ENCODE peak calls at places on chromosomes 5 and 9, in nine cellular contexts. One of them, this sample, is unnamed.

GRCh38 chr9:121776009-121776738 is 124.7 kb downstream of the DAB2IP start:
- DNase-seq in GM23248: no peak
- DNase-seq in activated CD8-positive, alpha-beta memory T cell treated with anti-CD3 and anti-CD28 coated beads, Interleukin-2, amount 50 U/mL, for 4 hours: no peak
- DNase-seq in cardiac septum: peak; percentile 75
- DNase-seq in right atrium auricular region: no peak
- DNase-seq in AG10803: no peak
- DNase-seq in bronchial epithelial cell: no peak
- DNase-seq in left lung: peak; percentile 24
- DNase-seq in amniotic epithelial cell: no peak
- DNase-seq in this sample: no peak

GRCh38 chr9:112754578-112754977 is 4.0 kb downstream of the SNX30 start:
- DNase-seq in GM23248: peak; percentile 76
- DNase-seq in activated CD8-positive, alpha-beta memory T cell treated with anti-CD3 and anti-CD28 coated beads, Interleukin-2, amount 50 U/mL, for 4 hours: no peak
- DNase-seq in cardiac septum: no peak
- DNase-seq in right atrium auricular region: no peak
- DNase-seq in AG10803: peak; percentile 64
- DNase-seq in bronchial epithelial cell: peak; percentile 71
- DNase-seq in left lung: no peak
- DNase-seq in amniotic epithelial cell: no peak
- DNase-seq in this sample: no peak

GRCh38 chr9:97563458-97564135 is 62.1 kb downstream of the TMOD1 start:
- DNase-seq in GM23248: no peak
- DNase-seq in activated CD8-positive, alpha-beta memory T cell treated with anti-CD3 and anti-CD28 coated beads, Interleukin-2, amount 50 U/mL, for 4 hours: no peak
- DNase-seq in cardiac septum: no peak
- DNase-seq in right atrium auricular region: peak; percentile 54
- DNase-seq in AG10803: no peak
- DNase-seq in bronchial epithelial cell: no peak
- DNase-seq in left lung: no peak
- DNase-seq in amniotic epithelial cell: no peak
- DNase-seq in this sample: no peak

GRCh38 chr9:22214021-22214420 is 204.9 kb upstream of the CDKN2B start:
- DNase-seq in GM23248: peak; percentile 47
- DNase-seq in activated CD8-positive, alpha-beta memory T cell treated with anti-CD3 and anti-CD28 coated beads, Interleukin-2, amount 50 U/mL, for 4 hours: no peak
- DNase-seq in cardiac septum: no peak
- DNase-seq in right atrium auricular region: no peak
- DNase-seq in AG10803: peak; percentile 24
- DNase-seq in bronchial epithelial cell: no peak
- DNase-seq in left lung: no peak
- DNase-seq in amniotic epithelial cell: peak; percentile 34
- DNase-seq in this sample: no peak

GRCh38 chr5:58887721-58888409 is 305.0 kb downstream of the RAB3C start:
- DNase-seq in GM23248: peak; percentile 5
- DNase-seq in activated CD8-positive, alpha-beta memory T cell treated with anti-CD3 and anti-CD28 coated beads, Interleukin-2, amount 50 U/mL, for 4 hours: no peak
- DNase-seq in cardiac septum: no peak
- DNase-seq in right atrium auricular region: peak; percentile 89
- DNase-seq in AG10803: no peak
- DNase-seq in bronchial epithelial cell: no peak
- DNase-seq in left lung: peak; percentile 58
- DNase-seq in amniotic epithelial cell: peak; percentile 44
- DNase-seq in this sample: no peak

GRCh38 chr9:121876658-121877271 is 216.3 kb downstream of the TTLL11 start:
- DNase-seq in GM23248: peak; percentile 95
- DNase-seq in activated CD8-positive, alpha-beta memory T cell treated with anti-CD3 and anti-CD28 coated beads, Interleukin-2, amount 50 U/mL, for 4 hours: no peak
- DNase-seq in cardiac septum: no peak
- DNase-seq in right atrium auricular region: no peak
- DNase-seq in AG10803: peak; percentile 68
- DNase-seq in bronchial epithelial cell: peak; percentile 22
- DNase-seq in left lung: no peak
- DNase-seq in amniotic epithelial cell: peak; percentile 79
- DNase-seq in this sample: no peak

GRCh38 chr5:107555425-107556090 is 115.2 kb downstream of the EFNA5 start:
- DNase-seq in GM23248: peak; percentile 27
- DNase-seq in activated CD8-positive, alpha-beta memory T cell treated with anti-CD3 and anti-CD28 coated beads, Interleukin-2, amount 50 U/mL, for 4 hours: no peak
- DNase-seq in cardiac septum: no peak
- DNase-seq in right atrium auricular region: no peak
- DNase-seq in AG10803: peak; percentile 27
- DNase-seq in bronchial epithelial cell: no peak
- DNase-seq in left lung: no peak
- DNase-seq in amniotic epithelial cell: no peak
- DNase-seq in this sample: no peak

GRCh38 chr9:37187713-37188439 is 67.5 kb downstream of the ZCCHC7 start:
- DNase-seq in GM23248: peak; percentile 48
- DNase-seq in activated CD8-positive, alpha-beta memory T cell treated with anti-CD3 and anti-CD28 coated beads, Interleukin-2, amount 50 U/mL, for 4 hours: no peak
- DNase-seq in cardiac septum: no peak
- DNase-seq in right atrium auricular region: no peak
- DNase-seq in AG10803: no peak
- DNase-seq in bronchial epithelial cell: no peak
- DNase-seq in left lung: no peak
- DNase-seq in amniotic epithelial cell: no peak
- DNase-seq in this sample: no peak

GRCh38 chr5:57784106-57784505 is 301.5 kb upstream of the ACTBL2 start:
- DNase-seq in GM23248: peak; percentile 51
- DNase-seq in activated CD8-positive, alpha-beta memory T cell treated with anti-CD3 and anti-CD28 coated beads, Interleukin-2, amount 50 U/mL, for 4 hours: no peak
- DNase-seq in cardiac septum: no peak
- DNase-seq in right atrium auricular region: no peak
- DNase-seq in AG10803: peak; percentile 70
- DNase-seq in bronchial epithelial cell: peak; percentile 80
- DNase-seq in left lung: no peak
- DNase-seq in amniotic epithelial cell: peak; percentile 13
- DNase-seq in this sample: no peak

GRCh38 chr5:137733922-137734695 is 1.8 kb downstream of the KLHL3 start:
- DNase-seq in GM23248: peak; percentile 38
- DNase-seq in activated CD8-positive, alpha-beta memory T cell treated with anti-CD3 and anti-CD28 coated beads, Interleukin-2, amount 50 U/mL, for 4 hours: no peak
- DNase-seq in cardiac septum: no peak
- DNase-seq in right atrium auricular region: no peak
- DNase-seq in AG10803: peak; percentile 2
- DNase-seq in bronchial epithelial cell: peak; percentile 27
- DNase-seq in left lung: no peak
- DNase-seq in amniotic epithelial cell: no peak
- DNase-seq in this sample: no peak

GRCh38 chr9:13942695-13943094 is 371.2 kb downstream of the NFIB start:
- DNase-seq in GM23248: peak; percentile 96
- DNase-seq in activated CD8-positive, alpha-beta memory T cell treated with anti-CD3 and anti-CD28 coated beads, Interleukin-2, amount 50 U/mL, for 4 hours: no peak
- DNase-seq in cardiac septum: no peak
- DNase-seq in right atrium auricular region: no peak
- DNase-seq in AG10803: peak; percentile 89
- DNase-seq in bronchial epithelial cell: peak; percentile 100
- DNase-seq in left lung: no peak
- DNase-seq in amniotic epithelial cell: peak; percentile 99
- DNase-seq in this sample: peak; percentile 37

GRCh38 chr5:150278916-150279315 is 10.7 kb downstream of the CAMK2A start:
- DNase-seq in GM23248: peak; percentile 94
- DNase-seq in activated CD8-positive, alpha-beta memory T cell treated with anti-CD3 and anti-CD28 coated beads, Interleukin-2, amount 50 U/mL, for 4 hours: no peak
- DNase-seq in cardiac septum: no peak
- DNase-seq in right atrium auricular region: no peak
- DNase-seq in AG10803: peak; percentile 92
- DNase-seq in bronchial epithelial cell: no peak
- DNase-seq in left lung: no peak
- DNase-seq in amniotic epithelial cell: peak; percentile 91
- DNase-seq in this sample: no peak

GRCh38 chr9:135075234-135076142 is 12.0 kb upstream of the OLFM1 start:
- DNase-seq in GM23248: peak; percentile 80
- DNase-seq in activated CD8-positive, alpha-beta memory T cell treated with anti-CD3 and anti-CD28 coated beads, Interleukin-2, amount 50 U/mL, for 4 hours: peak; percentile 2
- DNase-seq in cardiac septum: peak; percentile 78
- DNase-seq in right atrium auricular region: no peak
- DNase-seq in AG10803: peak; percentile 50
- DNase-seq in bronchial epithelial cell: no peak
- DNase-seq in left lung: peak; percentile 40
- DNase-seq in amniotic epithelial cell: no peak
- DNase-seq in this sample: peak; percentile 50

GRCh38 chr5:147530801-147531389 is 21.0 kb upstream of the DPYSL3 start:
- DNase-seq in GM23248: peak; percentile 93
- DNase-seq in activated CD8-positive, alpha-beta memory T cell treated with anti-CD3 and anti-CD28 coated beads, Interleukin-2, amount 50 U/mL, for 4 hours: no peak
- DNase-seq in cardiac septum: no peak
- DNase-seq in right atrium auricular region: no peak
- DNase-seq in AG10803: peak; percentile 76
- DNase-seq in bronchial epithelial cell: peak; percentile 96
- DNase-seq in left lung: no peak
- DNase-seq in amniotic epithelial cell: peak; percentile 91
- DNase-seq in this sample: no peak

GRCh38 chr5:157142317-157143126 is at the start of gene MED7:
- DNase-seq in GM23248: peak; percentile 99
- DNase-seq in activated CD8-positive, alpha-beta memory T cell treated with anti-CD3 and anti-CD28 coated beads, Interleukin-2, amount 50 U/mL, for 4 hours: peak; percentile 85
- DNase-seq in cardiac septum: peak; percentile 96
- DNase-seq in right atrium auricular region: peak; percentile 97
- DNase-seq in AG10803: peak; percentile 100
- DNase-seq in bronchial epithelial cell: peak; percentile 98
- DNase-seq in left lung: peak; percentile 96
- DNase-seq in amniotic epithelial cell: peak; percentile 99
- DNase-seq in this sample: peak; percentile 97

GRCh38 chr9:73753171-73753570 is 601.5 kb downstream of the ANXA1 start:
- DNase-seq in GM23248: no peak
- DNase-seq in activated CD8-positive, alpha-beta memory T cell treated with anti-CD3 and anti-CD28 coated beads, Interleukin-2, amount 50 U/mL, for 4 hours: no peak
- DNase-seq in cardiac septum: no peak
- DNase-seq in right atrium auricular region: no peak
- DNase-seq in AG10803: no peak
- DNase-seq in bronchial epithelial cell: peak; percentile 48
- DNase-seq in left lung: no peak
- DNase-seq in amniotic epithelial cell: peak; percentile 42
- DNase-seq in this sample: no peak

GRCh38 chr5:141488591-141489478 is at the start of gene PCDHGC5:
- DNase-seq in GM23248: peak; percentile 88
- DNase-seq in activated CD8-positive, alpha-beta memory T cell treated with anti-CD3 and anti-CD28 coated beads, Interleukin-2, amount 50 U/mL, for 4 hours: no peak
- DNase-seq in cardiac septum: no peak
- DNase-seq in right atrium auricular region: peak; percentile 57
- DNase-seq in AG10803: peak; percentile 76
- DNase-seq in bronchial epithelial cell: peak; percentile 93
- DNase-seq in left lung: peak; percentile 31
- DNase-seq in amniotic epithelial cell: peak; percentile 49
- DNase-seq in this sample: no peak

GRCh38 chr9:2234371-2234893 is 219.3 kb downstream of the SMARCA2 start:
- DNase-seq in GM23248: peak; percentile 63
- DNase-seq in activated CD8-positive, alpha-beta memory T cell treated with anti-CD3 and anti-CD28 coated beads, Interleukin-2, amount 50 U/mL, for 4 hours: no peak
- DNase-seq in cardiac septum: no peak
- DNase-seq in right atrium auricular region: no peak
- DNase-seq in AG10803: peak; percentile 45
- DNase-seq in bronchial epithelial cell: no peak
- DNase-seq in left lung: no peak
- DNase-seq in amniotic epithelial cell: peak; percentile 74
- DNase-seq in this sample: no peak

GRCh38 chr9:132249690-132250089 is 87.8 kb downstream of the NTNG2 start:
- DNase-seq in GM23248: no peak
- DNase-seq in activated CD8-positive, alpha-beta memory T cell treated with anti-CD3 and anti-CD28 coated beads, Interleukin-2, amount 50 U/mL, for 4 hours: no peak
- DNase-seq in cardiac septum: no peak
- DNase-seq in right atrium auricular region: no peak
- DNase-seq in AG10803: no peak
- DNase-seq in bronchial epithelial cell: no peak
- DNase-seq in left lung: no peak
- DNase-seq in amniotic epithelial cell: no peak
- DNase-seq in this sample: no peak

GRCh38 chr5:124738751-124739559 is 7.5 kb downstream of the ZNF608 start:
- DNase-seq in GM23248: no peak
- DNase-seq in activated CD8-positive, alpha-beta memory T cell treated with anti-CD3 and anti-CD28 coated beads, Interleukin-2, amount 50 U/mL, for 4 hours: no peak
- DNase-seq in cardiac septum: no peak
- DNase-seq in right atrium auricular region: no peak
- DNase-seq in AG10803: peak; percentile 33
- DNase-seq in bronchial epithelial cell: no peak
- DNase-seq in left lung: no peak
- DNase-seq in amniotic epithelial cell: no peak
- DNase-seq in this sample: peak; percentile 63

GRCh38 chr9:106885451-106885850 is 22.5 kb downstream of the ZNF462 start:
- DNase-seq in GM23248: peak; percentile 88
- DNase-seq in activated CD8-positive, alpha-beta memory T cell treated with anti-CD3 and anti-CD28 coated beads, Interleukin-2, amount 50 U/mL, for 4 hours: no peak
- DNase-seq in cardiac septum: no peak
- DNase-seq in right atrium auricular region: no peak
- DNase-seq in AG10803: peak; percentile 74
- DNase-seq in bronchial epithelial cell: peak; percentile 95
- DNase-seq in left lung: peak; percentile 52
- DNase-seq in amniotic epithelial cell: peak; percentile 66
- DNase-seq in this sample: peak; percentile 31

GRCh38 chr5:95664204-95664786 is 17.7 kb downstream of the RFESD start:
- DNase-seq in GM23248: peak; percentile 67
- DNase-seq in activated CD8-positive, alpha-beta memory T cell treated with anti-CD3 and anti-CD28 coated beads, Interleukin-2, amount 50 U/mL, for 4 hours: peak; percentile 34
- DNase-seq in cardiac septum: no peak
- DNase-seq in right atrium auricular region: no peak
- DNase-seq in AG10803: peak; percentile 42
- DNase-seq in bronchial epithelial cell: peak; percentile 58
- DNase-seq in left lung: no peak
- DNase-seq in amniotic epithelial cell: peak; percentile 65
- DNase-seq in this sample: peak; percentile 49

GRCh38 chr9:134685784-134686183 is 44.2 kb downstream of the COL5A1 start:
- DNase-seq in GM23248: no peak
- DNase-seq in activated CD8-positive, alpha-beta memory T cell treated with anti-CD3 and anti-CD28 coated beads, Interleukin-2, amount 50 U/mL, for 4 hours: no peak
- DNase-seq in cardiac septum: no peak
- DNase-seq in right atrium auricular region: no peak
- DNase-seq in AG10803: no peak
- DNase-seq in bronchial epithelial cell: no peak
- DNase-seq in left lung: no peak
- DNase-seq in amniotic epithelial cell: no peak
- DNase-seq in this sample: no peak

GRCh38 chr5:55600536-55601208 is 65.9 kb upstream of the PLPP1 start:
- DNase-seq in GM23248: peak; percentile 86
- DNase-seq in activated CD8-positive, alpha-beta memory T cell treated with anti-CD3 and anti-CD28 coated beads, Interleukin-2, amount 50 U/mL, for 4 hours: no peak
- DNase-seq in cardiac septum: no peak
- DNase-seq in right atrium auricular region: peak; percentile 59
- DNase-seq in AG10803: peak; percentile 79
- DNase-seq in bronchial epithelial cell: no peak
- DNase-seq in left lung: no peak
- DNase-seq in amniotic epithelial cell: peak; percentile 81
- DNase-seq in this sample: peak; percentile 63

GRCh38 chr9:6218099-6218502 is 2.5 kb downstream of the IL33 start:
- DNase-seq in GM23248: peak; percentile 67
- DNase-seq in activated CD8-positive, alpha-beta memory T cell treated with anti-CD3 and anti-CD28 coated beads, Interleukin-2, amount 50 U/mL, for 4 hours: no peak
- DNase-seq in cardiac septum: no peak
- DNase-seq in right atrium auricular region: no peak
- DNase-seq in AG10803: peak; percentile 69
- DNase-seq in bronchial epithelial cell: peak; percentile 87
- DNase-seq in left lung: no peak
- DNase-seq in amniotic epithelial cell: peak; percentile 77
- DNase-seq in this sample: no peak

GRCh38 chr9:35842020-35842745 is 13.2 kb downstream of the TMEM8B start:
- DNase-seq in GM23248: peak; percentile 50
- DNase-seq in activated CD8-positive, alpha-beta memory T cell treated with anti-CD3 and anti-CD28 coated beads, Interleukin-2, amount 50 U/mL, for 4 hours: no peak
- DNase-seq in cardiac septum: no peak
- DNase-seq in right atrium auricular region: no peak
- DNase-seq in AG10803: peak; percentile 70
- DNase-seq in bronchial epithelial cell: no peak
- DNase-seq in left lung: no peak
- DNase-seq in amniotic epithelial cell: no peak
- DNase-seq in this sample: no peak